ENCODE peak calls at places on chromosomes 3 and 15, in six cellular contexts. Y is AG04450, X is fibroblast of pulmonary artery, H is ovary, J is epithelial cell of esophagus, F is mammary epithelial cell. O is an unnamed sample.

GRCh38 chr3:8529197-8529637 is 27.6 kb downstream of the LMCD1 start:
- DNase-seq in H (peak), X (peak), F (no peak), J (no peak), Y (peak), O (peak)

GRCh38 chr3:37779289-37780152 is 82.2 kb upstream of the CTDSPL start:
- DNase-seq in H (peak), J (peak), Y (peak), X (peak), F (peak), O (peak)

GRCh38 chr15:88680241-88680910 is 41.6 kb downstream of the ISG20 start:
- DNase-seq in H (no peak), Y (no peak), J (no peak), F (no peak), X (no peak), O (no peak)

GRCh38 chr15:78302579-78302978 is 3.2 kb upstream of the SKIC8 start:
- DNase-seq in F (peak), X (peak), J (peak), H (no peak), Y (peak), O (peak)

GRCh38 chr3:136293279-136293678 is 43.1 kb downstream of the PCCB start:
- DNase-seq in H (no peak), X (no peak), F (no peak), Y (no peak), J (no peak), O (no peak)

GRCh38 chr15:62497356-62497755 is 332.3 kb upstream of the C2CD4B start:
- DNase-seq in Y (no peak), H (no peak), F (no peak), J (no peak), X (peak), O (peak)

GRCh38 chr15:98997312-98997711 is 10.3 kb downstream of the PGPEP1L start:
- DNase-seq in J (no peak), F (no peak), Y (no peak), X (no peak), H (no peak), O (no peak)

GRCh38 chr3:193788189-193788946 is 195.4 kb downstream of the OPA1 start:
- DNase-seq in X (peak), F (no peak), H (peak), Y (no peak), J (peak), O (peak)

GRCh38 chr3:30443756-30444673 is 162.4 kb upstream of the TGFBR2 start:
- DNase-seq in X (no peak), F (no peak), Y (no peak), J (no peak), H (no peak), O (peak)
- TF ChIP-seq CTCF in X (no peak), F (no peak), Y (no peak), J (no peak), H (peak), O (no peak)

DNA sequence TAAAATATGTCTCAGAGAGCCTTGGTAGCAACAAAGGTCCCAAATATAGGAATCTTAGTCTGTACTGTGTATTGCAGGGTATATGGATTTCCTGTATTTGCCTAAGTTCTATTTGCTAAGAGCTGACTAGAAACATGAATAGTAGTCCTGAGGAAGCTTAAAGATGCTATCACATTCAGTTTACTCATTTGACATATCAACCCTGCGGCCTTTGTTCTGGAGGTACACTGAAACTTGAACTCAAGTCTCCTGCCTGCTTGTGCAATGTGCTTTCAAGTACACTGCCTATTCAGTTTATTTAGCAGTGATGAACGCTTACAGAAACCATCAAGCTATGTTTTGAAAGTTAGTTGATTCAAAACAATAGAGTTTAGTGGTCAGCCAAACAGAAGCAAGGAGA is 21.1 kb downstream of the IL1RAP start:
- DNase-seq in X (peak), F (peak), H (no peak), Y (no peak), J (peak), O (no peak)
- H3K4me3 ChIP-seq in X (no peak), F (no peak), H (no peak), Y (no peak), J (no peak), O (no peak)

GRCh38 chr3:116871905-116872304 is 162.3 kb downstream of the TUSC7 start:
- DNase-seq in H (no peak), F (no peak), J (no peak), Y (no peak), X (no peak), O (no peak)
- TF ChIP-seq CTCF in H (no peak), F (no peak), J (no peak), Y (no peak), X (no peak), O (no peak)

GRCh38 chr3:149506965-149507364 is 32.5 kb downstream of the TM4SF4 start:
- DNase-seq in X (no peak), F (no peak), Y (no peak), H (no peak), J (no peak), O (peak)

GRCh38 chr3:149511040-149511626 is 36.6 kb downstream of the TM4SF4 start:
- DNase-seq in F (no peak), H (no peak), X (no peak), J (no peak), Y (no peak), O (no peak)

GRCh38 chr3:149506540-149506939 is 32.0 kb downstream of the TM4SF4 start:
- DNase-seq in J (no peak), H (no peak), F (no peak), X (no peak), Y (no peak), O (peak)

GRCh38 chr3:149510480-149510879 is 36.0 kb downstream of the TM4SF4 start:
- DNase-seq in X (no peak), H (no peak), J (no peak), F (no peak), Y (no peak), O (no peak)

GRCh38 chr3:149507491-149508324 is 33.2 kb downstream of the TM4SF4 start:
- DNase-seq in J (peak), Y (no peak), F (peak), H (no peak), X (peak), O (peak)
- H3K4me3 ChIP-seq in J (no peak), Y (no peak), F (no peak), H (no peak), X (no peak), O (no peak)